ENCODE peak calls at places on chromosomes 7 and 10, in ten cellular contexts. H, N, A, E, Z, P, T, S, R and U are unnamed samples. For H3K4me1, the result is how much of the 10 kb centered on the place peaks cover.

GRCh38 chr10:14954001-14954770 is at the start of gene DCLRE1C:
- DNase-seq in R (peak), Z (peak), A (no peak), E (peak), S (peak), P (peak), T (peak), N (peak), H (peak), U (peak)

GRCh38 chr10:86345296-86346168 is 21.1 kb downstream of the GRID1 start:
- DNase-seq in H (peak), A (no peak), P (peak), N (no peak), T (no peak), S (peak), Z (no peak), E (no peak), R (peak), U (peak)

GRCh38 chr10:44962870-44963738 is 3.5 kb downstream of the RASSF4 start:
- DNase-seq in A (no peak), N (peak), R (no peak), Z (no peak), S (no peak), P (no peak), E (no peak), T (peak), H (no peak), U (no peak)

GRCh38 chr7:151628846-151629604 is 109.3 kb upstream of the RHEB start:
- DNase-seq in T (no peak), N (no peak), R (no peak), P (no peak), H (no peak), Z (no peak), A (no peak), S (no peak), E (no peak), U (no peak)

GRCh38 chr10:27701971-27702537 is 43.6 kb downstream of the MKX start:
- DNase-seq in T (no peak), A (no peak), P (no peak), R (no peak), E (no peak), S (no peak), H (no peak), Z (no peak), N (no peak), U (no peak)

GRCh38 chr7:44575054-44575453 is 1.3 kb upstream of the DDX56 start:
- DNase-seq in T (no peak), E (no peak), A (no peak), N (no peak), S (no peak), H (no peak), R (no peak), Z (no peak), P (no peak), U (no peak)

GRCh38 chr7:92761391-92762098 is 74.8 kb downstream of the CDK6 start:
- DNase-seq in S (no peak), H (no peak), R (no peak), E (no peak), T (no peak), N (no peak), A (no peak), Z (no peak), P (no peak), U (no peak)

GRCh38 chr10:70052462-70053211 is at the start of gene MACROH2A2:
- DNase-seq in R (peak), H (peak), E (peak), P (no peak), N (peak), T (peak), Z (peak), A (peak), S (peak), U (peak)

GRCh38 chr7:22123139-22123538 is 177.4 kb upstream of the CDCA7L start:
- DNase-seq in P (no peak), E (no peak), Z (no peak), S (no peak), A (no peak), N (peak), R (no peak), T (no peak), H (no peak), U (no peak)

GRCh38 chr10:28291881-28292297 is 11.0 kb downstream of the MPP7 start:
- DNase-seq in P (no peak), T (no peak), S (peak), Z (no peak), R (no peak), N (no peak), A (no peak), H (peak), E (no peak), U (no peak)

GRCh38 chr7:43785425-43785824 is 26.9 kb downstream of the BLVRA start:
- DNase-seq in A (no peak), S (peak), Z (peak), H (no peak), P (peak), T (no peak), R (peak), N (no peak), E (no peak), U (no peak)

GRCh38 chr7:127536426-127537152 is 48.8 kb downstream of the GCC1 start:
- DNase-seq in A (peak), T (no peak), S (no peak), R (no peak), N (no peak), Z (no peak), H (no peak), E (no peak), P (no peak), U (no peak)

GRCh38 chr7:135773451-135773850 is 24.8 kb upstream of the FAM180A start:
- DNase-seq in P (no peak), R (peak), H (no peak), Z (no peak), N (no peak), E (no peak), A (no peak), T (no peak), S (peak), U (no peak)

GRCh38 chr7:98372993-98373392 is 27.9 kb downstream of the BAIAP2L1 start:
- DNase-seq in R (no peak), P (no peak), S (peak), Z (no peak), E (no peak), N (no peak), T (no peak), A (no peak), H (peak), U (no peak)

GRCh38 chr7:127447326-127447945 is 54.9 kb upstream of the ZNF800 start:
- DNase-seq in H (no peak), N (no peak), T (no peak), E (no peak), A (peak), P (peak), S (peak), R (peak), Z (no peak), U (no peak)

GRCh38 chr10:82969405-82969804 is 1094.4 kb downstream of the NRG3 start:
- DNase-seq in N (no peak), E (no peak), P (no peak), Z (no peak), T (no peak), A (no peak), R (peak), S (no peak), H (no peak), U (no peak)

GRCh38 chr7:110568388-110568787 is 522.5 kb upstream of the LRRN3 start:
- DNase-seq in R (peak), S (no peak), A (no peak), N (no peak), T (no peak), E (no peak), Z (no peak), H (no peak), P (no peak), U (no peak)

GRCh38 chr10:100653957-100654834 is 91.2 kb upstream of the PAX2 start:
- DNase-seq in R (no peak), E (no peak), P (no peak), S (no peak), N (peak), T (no peak), Z (no peak), A (no peak), H (no peak), U (no peak)

GRCh38 chr7:14069961-14070360 is 80.5 kb upstream of the ETV1 start:
- DNase-seq in S (no peak), T (no peak), P (no peak), H (no peak), Z (no peak), A (no peak), E (no peak), R (no peak), N (no peak), U (no peak)

GRCh38 chr10:629186-629998 is 60.1 kb downstream of the DIP2C start:
- DNase-seq in S (no peak), E (no peak), A (no peak), P (no peak), Z (no peak), R (no peak), H (no peak), N (no peak), T (no peak), U (no peak)

GRCh38 chr7:112897839-112898431 is 107.7 kb upstream of the TMEM168 start:
- DNase-seq in P (no peak), N (no peak), Z (no peak), T (no peak), E (no peak), H (no peak), A (no peak), S (no peak), R (no peak), U (no peak)

GRCh38 chr10:120414946-120415345 is 42.1 kb upstream of the PLPP4 start:
- DNase-seq in N (no peak), P (no peak), E (no peak), Z (no peak), A (no peak), H (no peak), S (no peak), R (no peak), T (no peak), U (no peak)

GRCh38 chr7:142313528-142313927 is 55.7 kb upstream of the PRSS58 start:
- DNase-seq in R (no peak), H (no peak), A (no peak), N (no peak), Z (no peak), T (no peak), P (no peak), S (no peak), E (no peak), U (peak)

GRCh38 chr10:126373137-126373536 is 15.1 kb downstream of the ADAM12 start:
- DNase-seq in S (no peak), E (no peak), T (no peak), H (no peak), R (no peak), Z (no peak), N (no peak), A (no peak), P (no peak), U (no peak)

GRCh38 chr10:78968960-78969359 is 99.8 kb upstream of the ZMIZ1 start:
- DNase-seq in T (no peak), N (no peak), R (no peak), E (no peak), Z (no peak), S (no peak), P (no peak), H (no peak), A (no peak), U (no peak)

GRCh38 chr7:82965088-82966036 is 197.3 kb downstream of the PCLO start:
- DNase-seq in Z (no peak), S (no peak), N (no peak), P (no peak), R (no peak), E (no peak), A (no peak), H (no peak), T (no peak), U (no peak)

GRCh38 chr10:79374312-79375191 is 27.3 kb downstream of the PPIF start:
- DNase-seq in T (peak), Z (peak), E (peak), H (peak), R (peak), N (peak), S (peak), P (peak), A (peak), U (peak)

GRCh38 chr10:126262971-126263370 is 125.3 kb downstream of the ADAM12 start:
- DNase-seq in P (no peak), Z (no peak), R (no peak), S (no peak), E (no peak), N (no peak), A (no peak), T (no peak), H (no peak), U (no peak)

GRCh38 chr7:141484907-141485306 is 66.3 kb upstream of the AGK start:
- DNase-seq in P (no peak), S (no peak), Z (no peak), A (no peak), H (no peak), E (no peak), N (no peak), R (no peak), T (no peak), U (no peak)

GRCh38 chr10:60940435-60940834 is 3.5 kb downstream of the RHOBTB1 start:
- DNase-seq in S (no peak), E (no peak), Z (no peak), T (no peak), N (no peak), A (no peak), R (no peak), P (no peak), H (no peak), U (no peak)

GRCh38 chr10:30752481-30752881 is 122.9 kb upstream of the LYZL2 start:
- DNase-seq in T (no peak), A (no peak), R (no peak), S (no peak), N (no peak), P (no peak), Z (no peak), E (no peak), H (no peak), U (no peak)

GRCh38 chr10:12509016-12509793 is 159.9 kb downstream of the CAMK1D start:
- DNase-seq in A (no peak), Z (no peak), N (no peak), H (no peak), E (no peak), T (no peak), R (no peak), S (no peak), P (no peak), U (no peak)

GRCh38 chr10:96619120-96619519 is 32.3 kb upstream of the TM9SF3 start:
- DNase-seq in Z (no peak), S (no peak), H (no peak), T (no peak), A (no peak), E (peak), N (no peak), R (no peak), P (no peak), U (no peak)

GRCh38 chr10:3950676-3951275 is 165.8 kb upstream of the KLF6 start:
- DNase-seq in P (no peak), A (no peak), H (no peak), E (no peak), R (no peak), Z (no peak), T (no peak), S (no peak), N (no peak), U (no peak)

GRCh38 chr7:41000042-41000441 is 702.8 kb downstream of the INHBA start:
- DNase-seq in A (no peak), E (no peak), R (no peak), N (no peak), S (no peak), H (no peak), T (no peak), P (no peak), Z (no peak), U (no peak)

GRCh38 chr7:41005381-41005901 is 697.4 kb downstream of the INHBA start:
- DNase-seq in E (no peak), A (no peak), S (peak), N (peak), Z (no peak), H (no peak), P (no peak), T (peak), R (peak), U (no peak)

GRCh38 chr7:41006591-41006990 is 696.3 kb downstream of the INHBA start:
- DNase-seq in H (no peak), E (no peak), Z (no peak), P (peak), N (no peak), T (no peak), S (peak), R (peak), A (no peak), U (no peak)

GRCh38 chr7:41007351-41007751 is 695.5 kb downstream of the INHBA start:
- DNase-seq in E (no peak), A (no peak), T (no peak), R (no peak), Z (no peak), N (no peak), P (peak), H (no peak), S (peak), U (no peak)

DNA sequence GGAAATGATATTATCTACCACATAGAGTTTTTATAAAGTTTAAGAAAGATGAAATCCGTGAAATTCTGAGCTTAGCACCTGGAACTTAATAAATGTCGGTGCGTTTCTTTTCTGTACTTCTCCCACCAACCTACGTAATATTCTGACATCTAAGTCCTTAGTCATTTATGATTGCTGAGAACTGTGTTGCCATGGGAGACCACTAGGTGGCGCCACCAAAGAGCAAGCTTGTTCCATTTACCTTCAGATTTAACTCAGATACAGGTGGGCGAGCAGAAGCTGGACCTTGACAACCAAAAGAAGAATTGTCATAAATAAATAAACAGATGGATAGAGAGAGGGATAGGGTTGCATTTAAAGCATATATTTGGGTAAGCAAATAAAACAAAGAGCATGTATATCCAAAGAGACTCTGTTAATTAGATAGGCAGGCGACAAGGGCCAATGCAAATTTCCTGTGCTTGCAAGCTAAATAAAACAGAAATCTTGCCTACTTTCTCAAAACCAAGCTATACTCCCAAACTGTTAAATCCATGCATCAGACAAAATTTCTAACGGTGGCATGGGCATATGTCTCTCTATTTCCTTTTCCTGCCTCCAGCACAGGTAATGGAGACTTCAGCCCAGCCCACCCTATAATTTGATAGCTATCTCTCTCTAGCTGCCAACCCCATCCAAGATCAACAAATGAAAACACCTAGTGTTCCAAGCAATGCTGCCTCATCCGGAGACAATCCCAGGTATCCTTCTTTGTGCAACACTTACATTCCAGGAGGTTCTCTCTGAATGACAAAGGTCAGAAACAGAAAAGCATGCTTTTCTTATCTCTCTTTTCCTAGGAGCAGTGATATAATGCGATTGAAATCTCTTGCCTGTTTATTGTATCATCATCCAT is 699.6 kb downstream of the INHBA start:
- DNase-seq in Z (no peak), T (no peak), S (peak), H (no peak), R (peak), N (no peak), A (peak), P (peak), E (peak), U (no peak)
- TF ChIP-seq CTCF in Z (peak), T (no peak), S (peak), H (peak), R (peak), N (peak), A (peak), P (peak), E (peak), U (peak)

GRCh38 chr7:48389977-48390376 is 218.7 kb downstream of the ABCA13 start:
- DNase-seq in T (no peak), S (peak), H (no peak), A (no peak), E (no peak), P (peak), Z (no peak), N (no peak), R (no peak), U (no peak)

GRCh38 chr7:48387916-48388315 is 216.7 kb downstream of the ABCA13 start:
- DNase-seq in H (no peak), R (no peak), S (no peak), E (no peak), N (no peak), T (no peak), A (no peak), P (no peak), Z (no peak), U (no peak)

GRCh38 chr7:48388922-48389321 is 217.7 kb downstream of the ABCA13 start:
- DNase-seq in S (no peak), H (no peak), R (no peak), E (no peak), P (no peak), N (no peak), Z (no peak), T (no peak), A (no peak), U (peak)

DNA sequence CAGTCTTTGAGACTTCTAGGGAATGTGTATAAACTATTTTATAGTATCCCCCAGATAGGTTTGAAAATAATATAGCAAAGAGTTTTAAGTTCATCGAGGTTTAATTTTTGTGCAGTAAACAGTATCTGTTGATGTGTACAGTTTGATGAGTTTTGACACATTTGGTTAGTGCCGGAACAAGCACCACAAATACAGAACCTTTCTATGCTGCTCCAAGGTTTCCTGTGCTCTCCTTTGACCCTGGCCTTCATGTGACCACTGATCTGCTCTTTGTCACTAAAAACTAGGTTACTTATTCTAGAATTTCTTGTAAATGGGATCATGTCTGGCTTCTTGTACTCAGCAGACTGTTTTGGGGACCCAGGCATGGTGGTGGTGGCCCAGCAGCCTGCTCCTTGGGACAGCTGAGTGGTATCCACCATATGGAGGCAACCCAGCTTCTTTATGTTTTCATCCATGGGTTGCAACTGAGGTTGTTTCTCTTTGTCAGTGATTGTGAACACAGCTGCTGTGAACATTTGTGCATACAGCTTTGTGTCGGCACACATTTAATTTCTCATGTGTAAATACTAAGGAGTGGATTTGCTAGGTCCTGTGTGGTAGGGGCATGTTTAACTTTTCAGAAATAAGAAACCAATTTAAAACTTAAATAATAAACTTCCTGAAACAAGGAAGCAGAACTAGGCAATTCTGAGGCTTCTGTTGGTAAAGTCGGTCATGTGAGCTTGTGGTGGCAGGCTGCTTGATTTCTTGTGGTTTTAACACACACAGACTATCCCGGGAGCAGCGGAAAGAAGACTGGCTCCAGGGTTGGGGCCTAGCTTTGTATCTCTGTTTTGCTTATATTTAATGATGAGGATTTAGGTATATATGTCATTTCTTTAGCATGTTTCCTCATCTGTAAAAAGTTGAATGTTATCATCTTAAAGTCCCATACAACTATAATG is 219.4 kb downstream of the ABCA13 start:
- DNase-seq in T (peak), S (no peak), H (no peak), Z (no peak), E (no peak), R (no peak), A (no peak), N (peak), P (no peak), U (peak)
- H3K27ac ChIP-seq in T (no peak), S (peak), H (peak), Z (no peak), E (no peak), R (no peak), A (no peak), N (no peak), P (no peak), U (peak)

GRCh38 chr10:33279276-33279675 is 55.2 kb downstream of the NRP1 start:
- DNase-seq in A (no peak), R (no peak), Z (no peak), S (no peak), T (no peak), E (no peak), P (no peak), N (no peak), H (no peak), U (no peak)
- H3K4me1 ChIP-seq in A (under half), R (half or more), Z (under half), S (under half), T (under half), E (half or more), P (under half), N (half or more), H (under half), U (under half)

GRCh38 chr10:62079885-62080559 is 178.5 kb downstream of the ARID5B start:
- DNase-seq in Z (no peak), E (no peak), P (no peak), T (no peak), H (no peak), N (no peak), R (no peak), S (no peak), A (no peak), U (no peak)

GRCh38 chr10:62075414-62075813 is 173.9 kb downstream of the ARID5B start:
- DNase-seq in Z (no peak), E (no peak), N (no peak), R (no peak), A (no peak), P (no peak), S (no peak), T (peak), H (no peak), U (no peak)

GRCh38 chr10:62075912-62076311 is 174.4 kb downstream of the ARID5B start:
- DNase-seq in H (no peak), Z (no peak), P (no peak), E (no peak), A (no peak), S (peak), T (no peak), N (no peak), R (no peak), U (no peak)

GRCh38 chr10:62077330-62078015 is 176.0 kb downstream of the ARID5B start:
- DNase-seq in H (no peak), N (no peak), S (no peak), R (no peak), P (no peak), Z (no peak), A (no peak), T (no peak), E (no peak), U (no peak)

GRCh38 chr10:62076872-62077271 is 175.4 kb downstream of the ARID5B start:
- DNase-seq in H (no peak), N (no peak), A (no peak), S (peak), P (peak), R (peak), T (no peak), E (no peak), Z (no peak), U (no peak)
- TF ChIP-seq CTCF in H (no peak), N (no peak), A (no peak), S (peak), P (no peak), R (peak), T (no peak), E (no peak), Z (no peak), U (no peak)